ENCODE peak calls at places on chromosomes 7 and 10, in six cellular contexts. M is astrocyte, B is prostate gland, E is HCT116, H is colonic mucosa, P is dorsolateral prefrontal cortex. Z is an unnamed sample. For H3K27me3, the result is how much of the 10 kb centered on the place peaks cover.

GRCh38 chr10:683448-684071 is 5.9 kb downstream of the DIP2C start:
- DNase-seq in P (peak), B (no peak), M (peak), E (peak), H (no peak), Z (peak)

GRCh38 chr10:124641282-124642075 is 102.7 kb downstream of the FAM53B start:
- DNase-seq in B (no peak), M (peak), E (no peak), P (no peak), H (no peak), Z (no peak)

GRCh38 chr7:36597099-36597773 is 127.1 kb downstream of the AOAH start:
- DNase-seq in M (no peak), E (no peak), B (no peak), P (no peak), H (no peak), Z (no peak)

GRCh38 chr10:73495226-73495883 is 469 bp downstream of the PPP3CB start:
- DNase-seq in H (peak), E (peak), B (peak), M (peak), P (peak), Z (peak)

GRCh38 chr7:114158854-114159253 is 240.0 kb upstream of the PPP1R3A start:
- DNase-seq in H (no peak), B (no peak), P (no peak), M (no peak), E (no peak), Z (no peak)

GRCh38 chr7:35254496-35255416 is 856 bp upstream of the TBX20 start:
- DNase-seq in P (no peak), E (no peak), B (no peak), M (no peak), H (no peak), Z (no peak)

GRCh38 chr7:102129636-102130370 is 156.9 kb upstream of the SH2B2 start:
- DNase-seq in B (no peak), H (no peak), E (no peak), M (peak), P (no peak), Z (no peak)

GRCh38 chr7:65448824-65449504 is 75.3 kb downstream of the ZNF92 start:
- DNase-seq in P (no peak), H (no peak), E (no peak), M (peak), B (no peak), Z (peak)

GRCh38 chr7:13312327-13312726 is 624.9 kb downstream of the ARL4A start:
- DNase-seq in E (peak), P (no peak), B (no peak), M (no peak), H (no peak), Z (no peak)

GRCh38 chr10:75401569-75402485 is at the start of gene ZNF503:
- DNase-seq in B (peak), E (peak), P (peak), H (peak), M (peak), Z (peak)

GRCh38 chr10:28331821-28332220 is 29.0 kb upstream of the MPP7 start:
- DNase-seq in B (no peak), E (no peak), P (no peak), M (peak), H (no peak), Z (peak)

GRCh38 chr7:93941956-93942355 is 20.4 kb downstream of the GNG11 start:
- DNase-seq in B (no peak), M (peak), P (no peak), H (no peak), E (no peak), Z (no peak)

GRCh38 chr7:140316165-140316661 is 82.1 kb downstream of the SLC37A3 start:
- DNase-seq in B (peak), M (peak), P (peak), E (peak), H (peak), Z (peak)

GRCh38 chr7:100087055-100087750 is 1.6 kb upstream of the COPS6 start:
- DNase-seq in P (no peak), H (no peak), E (no peak), M (peak), B (no peak), Z (peak)

GRCh38 chr7:98681496-98681895 is 64.4 kb downstream of the NPTX2 start:
- DNase-seq in H (no peak), B (no peak), P (no peak), M (no peak), E (no peak), Z (no peak)

GRCh38 chr7:73774923-73775322 is 4.9 kb upstream of the CLDN3 start:
- DNase-seq in P (no peak), B (no peak), M (peak), E (no peak), H (no peak), Z (no peak)

GRCh38 chr7:47539398-47540052 is 42.4 kb downstream of the TNS3 start:
- DNase-seq in P (no peak), M (peak), H (no peak), B (no peak), E (no peak), Z (peak)

GRCh38 chr10:62075912-62076311 is 174.4 kb downstream of the ARID5B start:
- DNase-seq in P (no peak), H (no peak), E (no peak), M (no peak), B (no peak), Z (no peak)

GRCh38 chr10:34378297-34378696 is 436.8 kb downstream of the PARD3 start:
- DNase-seq in M (no peak), H (no peak), B (no peak), E (no peak), P (no peak), Z (no peak)

GRCh38 chr10:120505056-120505455 is 48.0 kb downstream of the PLPP4 start:
- DNase-seq in H (no peak), P (no peak), M (no peak), B (no peak), E (no peak), Z (no peak)

GRCh38 chr7:111654414-111654813 is 92.1 kb upstream of the IMMP2L start:
- DNase-seq in M (no peak), P (no peak), E (no peak), B (no peak), H (no peak), Z (no peak)

GRCh38 chr7:76330245-76330644 is 27.8 kb downstream of the HSPB1 start:
- DNase-seq in H (no peak), P (no peak), B (no peak), M (no peak), E (no peak), Z (no peak)

GRCh38 chr7:128010392-128011078 is 20.7 kb downstream of the LRRC4 start:
- DNase-seq in E (no peak), P (no peak), B (no peak), H (no peak), M (no peak), Z (no peak)

GRCh38 chr10:44650576-44651394 is 260.4 kb upstream of the TMEM72 start:
- DNase-seq in E (no peak), B (no peak), H (no peak), M (peak), P (no peak), Z (no peak)

GRCh38 chr10:63120554-63120953 is 12.6 kb upstream of the NRBF2 start:
- DNase-seq in B (no peak), P (no peak), H (no peak), E (no peak), M (peak), Z (no peak)

GRCh38 chr7:82247814-82248433 is 195.7 kb downstream of the CACNA2D1 start:
- DNase-seq in M (no peak), B (no peak), E (peak), P (no peak), H (no peak), Z (no peak)

GRCh38 chr10:124722812-124723783 is 21.1 kb downstream of the FAM53B start:
- DNase-seq in B (no peak), P (no peak), H (no peak), M (no peak), E (no peak), Z (no peak)

GRCh38 chr7:861222-861621 is 15.1 kb upstream of the GET4 start:
- DNase-seq in E (no peak), H (peak), M (no peak), P (no peak), B (no peak), Z (no peak)

DNA sequence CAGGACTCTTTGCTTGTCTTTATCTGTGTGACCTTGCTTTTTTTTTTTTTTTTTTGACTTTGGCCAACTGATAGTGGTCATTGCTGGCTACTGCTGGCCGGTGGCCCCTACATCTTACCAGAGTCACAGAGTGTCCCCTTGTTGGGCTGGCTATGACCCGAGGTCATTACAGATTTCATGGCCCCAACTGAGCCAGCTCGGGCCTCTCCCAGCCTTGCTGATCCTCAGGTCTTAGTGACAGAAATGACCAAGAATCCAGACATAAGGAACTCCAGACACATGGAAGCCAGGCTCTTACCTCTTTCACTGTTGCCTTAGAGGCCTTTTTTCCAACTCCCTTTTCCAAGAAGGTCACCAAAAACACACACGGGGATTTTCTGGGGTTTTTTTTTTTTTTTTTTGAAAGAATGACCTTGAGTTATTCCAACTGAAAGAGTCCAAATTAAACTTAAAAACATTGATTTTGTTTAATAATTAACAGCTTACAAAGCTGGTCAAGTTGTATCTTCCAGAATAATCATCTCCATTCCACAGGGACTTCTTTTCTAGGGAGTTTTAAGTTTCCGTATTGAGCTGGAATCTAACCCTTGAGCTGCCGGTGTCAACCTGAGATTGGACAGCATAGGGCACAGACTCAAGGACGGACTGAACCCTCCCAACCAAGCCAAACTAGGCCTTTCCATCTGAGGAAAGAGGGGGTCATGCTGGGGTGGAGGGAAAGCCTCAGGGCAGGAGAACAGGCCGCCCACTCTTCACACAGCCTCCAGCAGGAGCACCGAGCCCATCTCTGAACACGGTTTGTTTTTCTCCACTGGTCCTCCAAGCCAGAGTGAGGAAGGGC is 43.8 kb downstream of the PIK3AP1 start:
- DNase-seq in P (no peak), H (no peak), E (no peak), M (no peak), B (no peak), Z (no peak)
- H3K4me3 ChIP-seq in P (no peak), H (no peak), E (no peak), M (no peak), B (no peak), Z (no peak)

GRCh38 chr7:26046150-26046549 is 105.8 kb upstream of the NFE2L3 start:
- DNase-seq in E (no peak), H (no peak), B (no peak), M (no peak), P (no peak), Z (peak)

GRCh38 chr7:26048663-26049062 is 103.3 kb upstream of the NFE2L3 start:
- DNase-seq in P (no peak), H (no peak), B (no peak), M (no peak), E (no peak), Z (no peak)

GRCh38 chr7:26044320-26044719 is 107.7 kb upstream of the NFE2L3 start:
- DNase-seq in B (no peak), E (no peak), M (no peak), P (no peak), H (no peak), Z (no peak)

GRCh38 chr7:26049081-26049480 is 102.9 kb upstream of the NFE2L3 start:
- DNase-seq in H (no peak), B (no peak), E (no peak), M (no peak), P (no peak), Z (no peak)

DNA sequence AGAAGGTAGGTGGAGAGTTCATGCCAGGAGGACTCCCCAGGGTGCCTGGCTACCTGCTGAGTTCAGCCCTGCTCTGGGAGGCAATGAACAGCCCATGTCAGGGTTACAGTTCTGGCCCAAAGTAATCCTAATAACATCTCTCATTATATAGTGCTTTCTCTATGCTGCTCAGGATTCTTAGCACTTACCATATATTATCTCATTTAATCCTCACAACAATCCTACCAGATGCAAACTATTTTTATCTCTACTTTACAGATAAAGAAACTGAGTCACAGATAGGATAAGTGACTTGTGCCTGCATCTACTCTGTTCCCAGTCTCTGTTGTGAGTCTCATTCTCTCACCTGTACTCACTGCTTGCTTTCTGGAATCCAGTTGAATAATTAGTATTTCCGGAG is 105.1 kb upstream of the NFE2L3 start:
- DNase-seq in E (no peak), P (no peak), H (no peak), B (no peak), M (no peak), Z (no peak)
- TF ChIP-seq CTCF in E (no peak), P (no peak), H (no peak), B (no peak), M (no peak), Z (no peak)

GRCh38 chr10:4721994-4722753 is 103.8 kb upstream of the AKR1E2 start:
- DNase-seq in P (no peak), B (no peak), E (no peak), M (no peak), H (no peak), Z (no peak)
- H3K27me3 ChIP-seq in P (under half), B (under half), E (under half), M (under half), H (under half), Z (under half)

GRCh38 chr7:144842377-144842851 is 6.6 kb upstream of the TPK1 start:
- DNase-seq in B (peak), M (no peak), P (no peak), H (peak), E (no peak), Z (no peak)
- H3K4me3 ChIP-seq in B (no peak), M (no peak), P (no peak), H (no peak), E (no peak), Z (no peak)

DNA sequence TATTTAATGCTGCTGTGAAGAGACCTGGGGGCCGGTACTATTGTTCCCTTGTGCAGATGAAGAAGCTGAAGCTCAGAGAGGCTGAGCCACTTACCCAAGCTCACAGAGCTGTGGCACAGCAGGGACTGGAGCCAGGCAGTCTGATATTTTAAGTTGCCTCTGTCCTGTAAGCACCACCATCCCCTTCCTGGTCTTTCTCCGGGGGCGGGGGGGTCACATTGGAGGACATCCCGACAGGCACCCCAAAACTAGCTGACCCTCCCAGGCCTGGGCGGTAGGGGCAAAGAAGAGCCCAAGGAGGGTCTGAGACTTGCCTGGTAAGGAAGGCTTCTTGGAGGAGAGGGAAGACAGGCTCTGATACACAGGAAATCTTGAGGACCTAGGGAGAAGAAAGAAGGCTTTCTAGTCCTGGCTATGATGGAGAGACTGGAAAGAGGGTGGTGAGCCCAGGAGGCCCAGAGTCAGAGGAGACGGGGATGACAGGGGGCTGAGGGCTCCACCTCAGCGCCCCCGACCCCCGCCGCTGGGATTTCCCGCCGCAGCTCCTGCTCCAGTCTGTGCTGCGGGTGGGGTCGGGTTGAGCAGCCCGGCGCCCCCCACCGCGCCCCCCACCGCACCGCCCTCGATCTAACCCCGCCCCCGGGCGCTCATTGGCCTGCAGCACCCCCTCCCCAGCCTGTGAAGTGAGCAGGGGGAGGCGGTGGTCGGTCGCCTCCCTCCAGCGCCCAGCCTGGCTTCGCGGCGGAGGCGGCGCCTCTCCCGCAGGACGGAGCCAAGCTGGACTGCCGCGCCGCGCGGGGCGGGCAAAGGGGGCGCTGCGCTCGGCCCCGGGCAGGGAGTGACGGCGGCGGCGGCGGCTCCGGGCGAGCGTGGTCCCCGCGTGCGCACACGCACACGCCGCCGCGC is at the start of gene ADCYAP1R1:
- DNase-seq in P (peak), M (no peak), H (no peak), B (no peak), E (no peak), Z (no peak)
- TF ChIP-seq CTCF in P (no peak), M (no peak), H (no peak), B (no peak), E (no peak), Z (no peak)

GRCh38 chr7:29807179-29807841 is 1.0 kb downstream of the WIPF3 start:
- DNase-seq in H (peak), M (no peak), B (no peak), P (peak), E (peak), Z (no peak)
- H3K27me3 ChIP-seq in H (under half), M (half or more), B (under half), P (under half), E (under half), Z (under half)

GRCh38 chr10:71621263-71621751 is 98.3 kb downstream of the C10orf105 start:
- DNase-seq in H (no peak), B (no peak), P (peak), M (no peak), E (no peak), Z (no peak)
- H3K4me3 ChIP-seq in H (no peak), B (no peak), P (no peak), M (no peak), E (no peak), Z (no peak)

Z was measured in kidney epithelial cell.